ENCODE peak calls at places on chromosome 12, in ten cellular contexts. D, S, C, V, P, T, X, R, Y and U are unnamed samples.

GRCh38 chr12:19757317-19757877 is 318.1 kb downstream of the AEBP2 start:
- DNase-seq in D (peak), S (no peak), C (no peak), V (no peak), P (peak), T (peak), X (peak), R (no peak), Y (no peak), U (no peak)

GRCh38 chr12:7092229-7092985 is at the start of gene C1R:
- DNase-seq in D (peak), S (peak), C (peak), V (peak), P (peak), T (peak), X (peak), R (peak), Y (peak), U (peak)

GRCh38 chr12:30201301-30202160 is 417.8 kb upstream of the TMTC1 start:
- DNase-seq in D (no peak), S (no peak), C (no peak), V (no peak), P (no peak), T (no peak), X (no peak), R (no peak), Y (no peak), U (no peak)

GRCh38 chr12:108214486-108214885 is 85.4 kb downstream of the WSCD2 start:
- DNase-seq in D (peak), S (no peak), C (no peak), V (no peak), P (peak), T (no peak), X (peak), R (peak), Y (no peak), U (no peak)

GRCh38 chr12:93098077-93098476 is 169.0 kb upstream of the EEA1 start:
- DNase-seq in D (no peak), S (peak), C (peak), V (peak), P (peak), T (peak), X (no peak), R (no peak), Y (no peak), U (peak)

GRCh38 chr12:1130164-1130563 is 139.1 kb downstream of the ERC1 start:
- DNase-seq in D (peak), S (peak), C (no peak), V (no peak), P (peak), T (peak), X (no peak), R (no peak), Y (no peak), U (no peak)

GRCh38 chr12:82363990-82364389 is 5.7 kb downstream of the METTL25 start:
- DNase-seq in D (no peak), S (no peak), C (no peak), V (no peak), P (no peak), T (no peak), X (no peak), R (no peak), Y (no peak), U (no peak)

GRCh38 chr12:94879542-94879941 is 124.0 kb downstream of the NDUFA12 start:
- DNase-seq in D (no peak), S (no peak), C (no peak), V (no peak), P (peak), T (no peak), X (no peak), R (no peak), Y (no peak), U (no peak)

GRCh38 chr12:75378354-75378753 is 12.5 kb upstream of the GLIPR1L2 start:
- DNase-seq in D (no peak), S (no peak), C (no peak), V (no peak), P (peak), T (no peak), X (peak), R (no peak), Y (no peak), U (no peak)